ENCODE peak calls at places on chromosomes 3 and 15, in five cellular contexts. P is esophagus squamous epithelium, E is IMR-90, Y is heart left ventricle, L is ovary. A is an unnamed sample.

GRCh38 chr3:129525341-129525968 is 3.0 kb upstream of the RHO start:
- DNase-seq in P (no peak), E (peak), Y (no peak), L (no peak), A (no peak)

GRCh38 chr3:102206506-102207145 is 228.2 kb upstream of the ZPLD1 start:
- DNase-seq in P (no peak), E (peak), Y (peak), L (peak), A (no peak)

GRCh38 chr3:47910777-47911440 is 105.3 kb downstream of the MAP4 start:
- DNase-seq in P (no peak), E (peak), Y (no peak), L (no peak), A (peak)

GRCh38 chr15:69881310-69881660 is 216.4 kb downstream of the TLE3 start:
- DNase-seq in P (no peak), E (no peak), Y (no peak), L (no peak), A (peak)

GRCh38 chr15:91182096-91182495 is 82.0 kb downstream of the SV2B start:
- DNase-seq in P (no peak), E (no peak), Y (no peak), L (no peak), A (no peak)

GRCh38 chr3:191376742-191377141 is 46.4 kb upstream of the UTS2B start:
- DNase-seq in P (no peak), E (peak), Y (no peak), L (no peak), A (peak)

GRCh38 chr3:145519598-145520078 is 641.3 kb downstream of the PLOD2 start:
- DNase-seq in P (no peak), E (no peak), Y (no peak), L (no peak), A (no peak)

GRCh38 chr3:133859381-133860245 is 36.1 kb downstream of the RAB6B start:
- DNase-seq in P (no peak), E (no peak), Y (no peak), L (no peak), A (no peak)

GRCh38 chr15:101251830-101252820 is at the start of gene CHSY1:
- DNase-seq in P (peak), E (peak), Y (peak), L (peak), A (peak)

GRCh38 chr3:14844386-14845170 is 25.8 kb downstream of the FGD5 start:
- DNase-seq in P (no peak), E (no peak), Y (no peak), L (no peak), A (no peak)

GRCh38 chr3:14843321-14843720 is 24.6 kb downstream of the FGD5 start:
- DNase-seq in P (no peak), E (no peak), Y (no peak), L (no peak), A (no peak)

GRCh38 chr3:14845180-14845579 is 26.4 kb downstream of the FGD5 start:
- DNase-seq in P (no peak), E (no peak), Y (no peak), L (no peak), A (no peak)

GRCh38 chr3:14841836-14842235 is 23.1 kb downstream of the FGD5 start:
- DNase-seq in P (no peak), E (no peak), Y (peak), L (no peak), A (no peak)

DNA sequence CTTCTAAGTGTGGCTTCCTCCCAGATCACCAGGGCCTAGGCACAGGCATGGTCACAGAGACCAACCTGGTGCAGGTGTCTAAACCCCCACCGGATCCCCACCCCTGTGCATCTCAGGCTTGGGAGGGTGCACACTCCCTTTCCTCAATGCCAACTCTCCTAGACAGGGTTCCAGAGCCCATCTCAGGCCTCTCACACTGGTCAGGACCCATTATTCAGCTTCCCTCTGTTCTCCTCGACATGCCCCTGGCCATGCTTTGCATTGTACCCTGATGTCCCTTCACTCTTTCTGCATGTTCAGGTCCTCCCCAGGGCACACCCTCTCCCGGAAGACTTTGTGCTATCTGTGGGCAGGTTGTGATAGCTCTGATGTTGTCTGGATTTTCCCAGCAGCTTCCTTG is 23.5 kb downstream of the FGD5 start:
- DNase-seq in P (no peak), E (no peak), Y (peak), L (no peak), A (no peak)
- TF ChIP-seq CTCF in P (no peak), E (no peak), Y (no peak), L (no peak), A (no peak)

GRCh38 chr3:127000792-127001191 is 17.9 kb downstream of the PLXNA1 start:
- DNase-seq in P (no peak), E (no peak), Y (no peak), L (no peak), A (no peak)

GRCh38 chr3:127002195-127003174 is 19.6 kb downstream of the PLXNA1 start:
- DNase-seq in P (no peak), E (peak), Y (peak), L (peak), A (peak)

GRCh38 chr3:127000128-127000527 is 17.2 kb downstream of the PLXNA1 start:
- DNase-seq in P (no peak), E (no peak), Y (no peak), L (no peak), A (no peak)

GRCh38 chr3:127003175-127003555 is 20.2 kb downstream of the PLXNA1 start:
- DNase-seq in P (no peak), E (no peak), Y (no peak), L (no peak), A (no peak)

DNA sequence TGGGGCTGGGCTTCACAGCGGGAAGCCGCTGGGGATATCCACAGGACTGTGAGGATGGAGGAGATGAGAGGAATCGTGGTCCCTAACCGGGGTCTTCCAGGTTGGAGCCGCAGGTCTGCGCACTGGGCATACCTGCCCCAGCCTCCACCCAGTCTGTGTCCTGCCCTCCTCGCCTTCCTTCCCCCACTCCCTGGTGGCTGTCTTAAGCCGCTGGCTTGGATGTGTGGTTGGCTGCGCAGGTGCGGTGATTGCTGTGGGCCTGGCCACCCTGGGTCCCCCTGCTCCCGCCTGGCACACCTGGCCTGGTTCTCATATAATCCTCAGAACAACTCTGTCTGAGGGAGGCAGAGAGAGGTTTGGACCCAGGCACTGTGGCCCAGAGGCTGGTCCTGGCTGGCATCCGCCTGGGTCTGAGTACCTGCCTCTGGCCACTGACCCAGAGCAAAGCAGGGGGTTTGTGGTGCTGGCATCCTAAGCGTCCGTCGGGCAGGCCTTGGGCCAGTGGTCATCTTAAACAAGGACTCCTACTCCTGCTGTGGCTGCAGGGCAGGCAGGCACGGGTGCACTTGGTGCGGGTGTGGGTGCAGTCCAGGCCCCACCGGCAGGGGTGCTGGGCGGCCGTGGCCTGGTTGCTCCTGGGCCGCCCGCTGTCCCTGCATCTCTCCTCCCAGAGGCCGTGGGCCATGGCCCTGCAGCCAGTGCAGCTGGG is 18.7 kb downstream of the PLXNA1 start:
- DNase-seq in P (no peak), E (no peak), Y (no peak), L (no peak), A (no peak)
- H3K27ac ChIP-seq in P (peak), E (peak), Y (peak), L (peak), A (no peak)

GRCh38 chr3:147589016-147589415 is 179.9 kb downstream of the ZIC1 start:
- DNase-seq in P (no peak), E (no peak), Y (no peak), L (no peak), A (no peak)
- TF ChIP-seq CTCF in P (no peak), E (no peak), Y (no peak), L (no peak), A (no peak)

DNA sequence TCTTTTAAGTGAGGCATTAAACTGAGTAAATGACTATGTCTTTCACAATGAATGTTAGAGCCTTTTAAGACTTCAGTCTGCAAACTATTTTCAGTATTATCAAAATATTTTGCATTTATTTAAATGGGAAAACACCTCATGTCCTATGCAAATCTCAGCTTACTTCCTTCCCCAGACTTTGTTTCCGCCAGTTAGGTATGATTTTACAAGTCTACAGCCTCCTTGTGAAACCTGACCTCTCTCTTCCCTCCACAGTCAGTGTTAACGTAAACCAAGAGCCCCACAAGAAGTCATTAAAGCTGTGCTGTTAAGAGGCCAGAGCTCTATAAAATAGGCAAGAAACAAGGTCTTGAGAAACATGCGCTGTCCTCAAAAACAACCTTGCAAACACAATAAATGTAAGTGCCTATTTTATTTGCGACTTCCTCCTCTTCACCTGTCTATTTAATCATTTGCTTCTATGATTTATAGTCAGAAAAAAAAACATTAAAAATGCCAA is 48.3 kb downstream of the PRTG start:
- DNase-seq in P (no peak), E (peak), Y (no peak), L (no peak), A (no peak)
- H3K27ac ChIP-seq in P (no peak), E (no peak), Y (no peak), L (no peak), A (no peak)

GRCh38 chr3:135168822-135169221 is 373.8 kb downstream of the EPHB1 start:
- DNase-seq in P (no peak), E (no peak), Y (no peak), L (no peak), A (no peak)
- TF ChIP-seq CTCF in P (no peak), E (no peak), Y (no peak), L (no peak), A (no peak)

GRCh38 chr3:77169844-77170243 is 129.9 kb downstream of the ROBO2 start:
- DNase-seq in P (no peak), E (no peak), Y (no peak), L (no peak), A (no peak)
- H3K27ac ChIP-seq in P (no peak), E (no peak), Y (no peak), L (no peak), A (no peak)

DNA sequence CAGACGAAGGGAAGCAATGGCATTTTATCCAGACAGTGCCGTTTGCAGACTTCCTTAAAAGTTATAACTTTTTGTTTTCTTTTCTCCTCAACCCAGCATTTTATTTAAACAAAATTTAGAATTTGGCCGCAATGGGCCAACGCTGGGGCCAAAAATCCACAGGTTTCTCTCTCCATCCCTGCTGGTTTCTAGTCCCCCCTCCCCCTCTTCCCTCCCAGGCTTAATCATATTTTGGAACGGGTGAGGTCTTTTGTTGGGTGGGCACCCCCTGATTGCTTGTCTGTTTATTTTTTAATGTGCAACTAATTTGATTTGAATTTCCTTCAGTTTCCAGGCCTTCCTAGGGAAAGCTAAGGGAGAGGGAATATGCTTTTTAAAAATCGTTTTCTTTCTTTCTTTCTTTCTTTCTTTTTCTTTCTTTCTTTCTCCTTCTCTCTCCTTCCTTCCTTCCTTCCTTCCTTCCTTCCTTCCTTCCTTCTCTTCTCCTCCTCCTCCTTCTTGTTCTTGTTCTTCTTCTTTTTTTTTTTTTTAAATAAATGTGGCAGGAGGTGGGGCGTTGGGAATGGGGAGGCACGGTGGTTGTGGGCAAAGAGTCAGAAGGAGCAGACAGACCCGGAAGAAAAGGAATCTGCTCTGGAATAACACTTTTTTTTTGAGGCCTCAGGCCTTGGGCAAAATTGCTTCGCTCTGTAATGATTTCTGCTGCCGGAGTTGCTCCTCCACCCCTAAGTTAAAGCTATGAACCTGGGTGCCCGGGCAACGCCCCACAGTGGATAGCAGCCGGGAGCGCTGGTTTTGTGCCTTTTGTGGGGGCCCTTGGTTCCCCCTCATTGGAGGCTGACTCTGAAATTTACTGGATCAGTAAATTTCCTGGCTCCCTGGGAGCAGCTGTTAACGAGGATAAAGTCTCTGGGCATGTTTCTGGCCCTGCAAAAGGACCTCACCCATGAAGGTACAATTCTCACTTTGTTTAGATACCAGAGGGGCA is 1.9 kb downstream of the FNDC3B start:
- DNase-seq in P (no peak), E (peak), Y (no peak), L (peak), A (peak)
- TF ChIP-seq CTCF in P (no peak), E (no peak), Y (no peak), L (no peak), A (no peak)

DNA sequence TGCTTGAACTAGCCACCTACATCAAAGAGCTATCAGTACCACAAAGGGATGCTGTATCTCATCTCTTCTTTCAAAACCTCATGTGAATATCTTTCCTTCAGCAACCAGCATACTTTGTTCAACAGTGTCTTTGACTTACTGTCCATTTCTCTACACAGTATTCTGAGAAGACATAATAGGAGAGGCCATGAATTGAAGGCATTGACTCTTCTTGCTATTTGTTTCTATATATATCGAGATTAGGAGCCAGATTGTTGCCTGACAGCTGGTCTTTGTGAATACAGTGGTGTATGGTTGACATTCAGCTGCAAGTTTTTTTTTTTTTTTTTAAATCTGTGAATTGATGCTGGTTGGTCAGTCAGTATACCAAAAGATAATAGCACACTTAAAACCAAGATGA is 12.1 kb upstream of the CSRNP1 start:
- DNase-seq in P (no peak), E (no peak), Y (no peak), L (no peak), A (no peak)
- H3K27ac ChIP-seq in P (no peak), E (no peak), Y (peak), L (no peak), A (no peak)

GRCh38 chr3:185983495-185984141 is 45.8 kb upstream of the TRA2B start:
- DNase-seq in P (no peak), E (peak), Y (peak), L (peak), A (peak)
- TF ChIP-seq CTCF in P (peak), E (peak), Y (peak), L (peak), A (peak)

A was measured in RWPE1.